ENCODE peak calls at places on chromosomes 11 and 22, in ten cellular contexts. E is SK-N-SH, G is HL-60, K is vagina, R is prostate gland, X is HCT116, W is Panc1, Q is SK-N-MC, B is GM23338, D is stomach. L is an unnamed sample.

GRCh38 chr11:123760894-123761293 is 6.6 kb upstream of the OR6X1 start:
- DNase-seq in E (no peak), G (no peak), K (no peak), R (no peak), X (no peak), W (no peak), Q (no peak), B (no peak), D (no peak), L (no peak)

GRCh38 chr22:23383491-23384450 is 196.3 kb downstream of the IGLL1 start:
- DNase-seq in E (peak), G (peak), K (no peak), R (no peak), X (no peak), W (no peak), Q (no peak), B (peak), D (peak), L (no peak)

GRCh38 chr11:117610045-117610444 is 187.0 kb downstream of the DSCAML1 start:
- DNase-seq in E (no peak), G (no peak), K (no peak), R (no peak), X (no peak), W (no peak), Q (no peak), B (no peak), D (no peak), L (no peak)

GRCh38 chr11:13781153-13781552 is 112.7 kb downstream of the FAR1 start:
- DNase-seq in E (no peak), G (no peak), K (no peak), R (no peak), X (no peak), W (no peak), Q (no peak), B (peak), D (no peak), L (no peak)

GRCh38 chr11:70462818-70463477 is 64.6 kb downstream of the CTTN start:
- DNase-seq in E (no peak), G (no peak), K (no peak), R (no peak), X (no peak), W (no peak), Q (no peak), B (no peak), D (no peak), L (no peak)

GRCh38 chr22:17712441-17712840 is 61.8 kb downstream of the BID start:
- DNase-seq in E (no peak), G (no peak), K (no peak), R (no peak), X (no peak), W (no peak), Q (no peak), B (no peak), D (no peak), L (no peak)

GRCh38 chr11:114197799-114198500 is 98.2 kb upstream of the NNMT start:
- DNase-seq in E (no peak), G (no peak), K (no peak), R (peak), X (no peak), W (no peak), Q (no peak), B (no peak), D (peak), L (peak)

GRCh38 chr11:46302866-46303265 is 25.4 kb downstream of the CREB3L1 start:
- DNase-seq in E (no peak), G (peak), K (no peak), R (no peak), X (no peak), W (no peak), Q (no peak), B (no peak), D (no peak), L (no peak)

GRCh38 chr22:17907731-17908051 is 116.7 kb downstream of the MICAL3 start:
- DNase-seq in E (no peak), G (no peak), K (no peak), R (no peak), X (no peak), W (no peak), Q (no peak), B (no peak), D (no peak), L (no peak)

GRCh38 chr11:36763187-36763586 is 165.2 kb upstream of the RAG2 start:
- DNase-seq in E (peak), G (no peak), K (no peak), R (no peak), X (no peak), W (no peak), Q (no peak), B (no peak), D (no peak), L (no peak)

GRCh38 chr11:34288482-34288881 is 69.3 kb downstream of the ABTB2 start:
- DNase-seq in E (no peak), G (no peak), K (no peak), R (no peak), X (no peak), W (no peak), Q (no peak), B (no peak), D (no peak), L (no peak)

GRCh38 chr11:102733232-102733875 is 8.6 kb upstream of the MMP8 start:
- DNase-seq in E (peak), G (peak), K (no peak), R (peak), X (peak), W (peak), Q (no peak), B (peak), D (peak), L (no peak)

GRCh38 chr11:71330349-71330748 is 78.0 kb upstream of the SHANK2 start:
- DNase-seq in E (no peak), G (no peak), K (no peak), R (no peak), X (no peak), W (no peak), Q (no peak), B (no peak), D (peak), L (peak)

GRCh38 chr11:125242141-125242780 is 77.7 kb downstream of the PKNOX2 start:
- DNase-seq in E (no peak), G (no peak), K (no peak), R (no peak), X (no peak), W (no peak), Q (no peak), B (no peak), D (no peak), L (no peak)

GRCh38 chr11:46745328-46745727 is 26.3 kb downstream of the F2 start:
- DNase-seq in E (no peak), G (no peak), K (no peak), R (no peak), X (no peak), W (no peak), Q (no peak), B (no peak), D (no peak), L (no peak)

GRCh38 chr11:122367809-122368231 is 251.8 kb upstream of the BLID start:
- DNase-seq in E (no peak), G (no peak), K (no peak), R (no peak), X (no peak), W (no peak), Q (no peak), B (no peak), D (no peak), L (peak)

GRCh38 chr22:29216011-29216872 is 10.5 kb downstream of the EMID1 start:
- DNase-seq in E (peak), G (no peak), K (no peak), R (no peak), X (no peak), W (no peak), Q (no peak), B (no peak), D (no peak), L (peak)

GRCh38 chr11:10637629-10638028 is 55.9 kb downstream of the IRAG1 start:
- DNase-seq in E (no peak), G (no peak), K (no peak), R (no peak), X (no peak), W (no peak), Q (no peak), B (no peak), D (no peak), L (no peak)

GRCh38 chr22:35961480-35961902 is 67.1 kb downstream of the RBFOX2 start:
- DNase-seq in E (peak), G (no peak), K (no peak), R (no peak), X (no peak), W (no peak), Q (no peak), B (peak), D (no peak), L (peak)

GRCh38 chr11:107593941-107594340 is 3.0 kb downstream of the ELMOD1 start:
- DNase-seq in E (no peak), G (no peak), K (no peak), R (no peak), X (no peak), W (no peak), Q (no peak), B (peak), D (no peak), L (no peak)

GRCh38 chr22:23837911-23838685 is 708 bp downstream of the DERL3 start:
- DNase-seq in E (peak), G (peak), K (no peak), R (no peak), X (no peak), W (no peak), Q (no peak), B (peak), D (no peak), L (no peak)

GRCh38 chr11:10499452-10500262 is 41.3 kb downstream of the RNF141 start:
- DNase-seq in E (no peak), G (no peak), K (no peak), R (no peak), X (no peak), W (no peak), Q (no peak), B (no peak), D (no peak), L (no peak)

GRCh38 chr22:17460895-17461294 is 91.6 kb downstream of the CECR2 start:
- DNase-seq in E (no peak), G (no peak), K (no peak), R (no peak), X (no peak), W (no peak), Q (no peak), B (no peak), D (no peak), L (no peak)

GRCh38 chr11:23961503-23962338 is 535.1 kb upstream of the LUZP2 start:
- DNase-seq in E (no peak), G (no peak), K (no peak), R (no peak), X (no peak), W (no peak), Q (no peak), B (no peak), D (no peak), L (no peak)

GRCh38 chr11:124798991-124799383 is 1.2 kb downstream of the MSANTD2 start:
- DNase-seq in E (peak), G (no peak), K (no peak), R (no peak), X (no peak), W (no peak), Q (no peak), B (peak), D (no peak), L (no peak)

GRCh38 chr11:12889243-12889642 is 119.9 kb upstream of the RASSF10 start:
- DNase-seq in E (no peak), G (peak), K (no peak), R (no peak), X (no peak), W (no peak), Q (no peak), B (no peak), D (no peak), L (peak)

GRCh38 chr11:104967493-104968364 is 645 bp downstream of the CASP4 start:
- DNase-seq in E (no peak), G (no peak), K (no peak), R (no peak), X (no peak), W (peak), Q (no peak), B (no peak), D (no peak), L (no peak)

GRCh38 chr11:131601586-131601985 is 231.2 kb downstream of the NTM start:
- DNase-seq in E (no peak), G (no peak), K (no peak), R (no peak), X (no peak), W (no peak), Q (no peak), B (no peak), D (no peak), L (no peak)

GRCh38 chr11:17774232-17775034 is 39.9 kb downstream of the KCNC1 start:
- DNase-seq in E (no peak), G (no peak), K (no peak), R (no peak), X (no peak), W (no peak), Q (no peak), B (no peak), D (no peak), L (peak)

GRCh38 chr11:128508785-128509518 is 78.4 kb downstream of the ETS1 start:
- DNase-seq in E (no peak), G (no peak), K (no peak), R (no peak), X (no peak), W (no peak), Q (no peak), B (no peak), D (no peak), L (no peak)

GRCh38 chr11:128509990-128510389 is 77.4 kb downstream of the ETS1 start:
- DNase-seq in E (no peak), G (no peak), K (no peak), R (no peak), X (no peak), W (no peak), Q (no peak), B (no peak), D (no peak), L (no peak)

GRCh38 chr11:128512478-128513127 is 74.8 kb downstream of the ETS1 start:
- DNase-seq in E (no peak), G (no peak), K (no peak), R (no peak), X (no peak), W (no peak), Q (no peak), B (no peak), D (no peak), L (no peak)

GRCh38 chr11:128513915-128514681 is 73.3 kb downstream of the ETS1 start:
- DNase-seq in E (no peak), G (no peak), K (no peak), R (no peak), X (no peak), W (no peak), Q (no peak), B (no peak), D (no peak), L (no peak)

GRCh38 chr11:128511712-128512111 is 75.6 kb downstream of the ETS1 start:
- DNase-seq in E (no peak), G (no peak), K (no peak), R (no peak), X (no peak), W (no peak), Q (no peak), B (no peak), D (no peak), L (no peak)
- H3K27ac ChIP-seq in E (no peak), G (no peak), K (peak), R (no peak), X (no peak), W (peak), Q (no peak), B (no peak), D (no peak), L (no peak)

DNA sequence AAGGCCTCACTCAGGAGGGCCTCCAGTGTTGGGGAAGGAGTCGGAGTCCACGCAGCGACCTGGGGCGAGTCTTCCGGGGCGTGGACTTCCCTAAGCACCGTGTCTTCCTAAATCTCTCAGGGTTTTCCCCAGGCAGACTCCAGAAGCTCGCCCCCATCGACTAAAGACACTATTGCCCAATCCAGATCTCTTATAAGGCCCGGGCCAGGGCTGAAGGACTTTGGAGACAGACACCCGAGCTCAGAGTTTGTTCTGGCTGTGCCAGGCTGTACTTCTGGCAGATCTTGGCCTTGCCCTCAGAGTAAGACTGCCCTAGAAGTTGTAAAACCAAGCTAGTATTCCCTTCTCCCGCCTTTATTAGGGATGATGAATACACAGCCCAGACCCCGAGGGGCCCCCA is 191.4 kb downstream of the BUD13 start:
- DNase-seq in E (no peak), G (no peak), K (no peak), R (no peak), X (no peak), W (no peak), Q (no peak), B (peak), D (no peak), L (no peak)
- H3K4me3 ChIP-seq in E (no peak), G (no peak), K (no peak), R (no peak), X (no peak), W (no peak), Q (no peak), B (peak), D (no peak), L (no peak)

DNA sequence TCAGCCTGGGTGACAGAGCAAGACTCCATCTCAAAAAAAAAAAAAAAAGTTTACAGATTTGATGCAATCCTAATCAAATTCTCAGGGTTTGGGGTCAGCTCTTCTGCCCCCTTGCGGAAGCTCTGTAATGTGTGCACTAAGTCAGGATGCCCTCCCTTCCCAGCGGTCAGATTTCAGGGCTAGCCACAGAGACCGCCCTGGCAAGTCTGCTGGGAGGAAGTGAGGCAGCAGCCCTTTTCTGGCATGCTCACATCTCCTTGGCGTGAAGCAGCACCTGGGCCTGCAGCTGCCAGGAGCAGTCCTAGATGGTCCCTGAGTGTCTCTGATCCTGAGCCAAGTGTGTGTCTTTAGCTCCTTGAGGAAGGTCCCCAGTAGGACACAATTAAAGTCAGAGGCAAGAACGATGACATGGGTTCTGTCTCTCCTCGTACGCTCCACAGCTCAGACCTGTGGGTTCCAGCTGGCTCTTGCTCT is 10.9 kb upstream of the APOBEC3C start:
- DNase-seq in E (peak), G (peak), K (no peak), R (peak), X (peak), W (no peak), Q (peak), B (peak), D (peak), L (peak)
- TF ChIP-seq POLR2AphosphoS5 in E (no peak), G (no peak), K (peak), R (peak), X (peak), W (no peak), Q (no peak), B (no peak), D (peak), L (peak)

GRCh38 chr11:44568706-44569473 is 3.4 kb downstream of the CD82 start:
- DNase-seq in E (peak), G (peak), K (no peak), R (peak), X (no peak), W (peak), Q (no peak), B (no peak), D (peak), L (peak)
- H3K27ac ChIP-seq in E (peak), G (peak), K (peak), R (peak), X (no peak), W (peak), Q (no peak), B (no peak), D (peak), L (peak)

GRCh38 chr22:46055851-46056168 is 78.8 kb upstream of the WNT7B start:
- DNase-seq in E (no peak), G (no peak), K (no peak), R (no peak), X (no peak), W (no peak), Q (no peak), B (no peak), D (no peak), L (no peak)
- H3K4me3 ChIP-seq in E (peak), G (no peak), K (peak), R (peak), X (no peak), W (peak), Q (peak), B (no peak), D (peak), L (peak)

GRCh38 chr22:31496007-31496734 is at the start of gene SFI1:
- DNase-seq in E (peak), G (peak), K (peak), R (peak), X (peak), W (peak), Q (peak), B (peak), D (peak), L (peak)
- TF ChIP-seq POLR2AphosphoS5 in E (peak), G (no peak), K (peak), R (peak), X (peak), W (peak), Q (peak), B (peak), D (peak), L (peak)